ENCODE peak calls at places on chromosome 9, in seven cellular contexts. R, Y, T, S, C, G and B are unnamed samples.

GRCh38 chr9:8845376-8845775 is 1045.8 kb upstream of the DMAC1 start:
- DNase-seq in R (no peak), Y (peak), C (no peak), S (no peak), G (no peak), T (no peak), B (no peak)

GRCh38 chr9:116900543-116900942 is 213.4 kb downstream of the TRIM32 start:
- DNase-seq in T (no peak), Y (no peak), S (no peak), C (no peak), R (no peak), G (no peak), B (no peak)

GRCh38 chr9:37157978-37158377 is 37.6 kb downstream of the ZCCHC7 start:
- DNase-seq in Y (no peak), S (no peak), R (no peak), T (no peak), C (no peak), G (no peak), B (no peak)

GRCh38 chr9:16726718-16727451 is 143.6 kb downstream of the BNC2 start:
- DNase-seq in G (no peak), S (no peak), R (no peak), Y (peak), T (no peak), C (peak), B (peak)

GRCh38 chr9:104993291-104993963 is 65.5 kb upstream of the ABCA1 start:
- DNase-seq in Y (peak), T (no peak), R (no peak), G (no peak), C (no peak), S (no peak), B (peak)

GRCh38 chr9:124286292-124286931 is 28.7 kb downstream of the NEK6 start:
- DNase-seq in C (no peak), Y (no peak), T (peak), G (peak), S (no peak), R (no peak), B (peak)

GRCh38 chr9:91034521-91034920 is 232.9 kb downstream of the SYK start:
- DNase-seq in R (no peak), S (no peak), Y (no peak), G (no peak), T (no peak), C (no peak), B (no peak)

GRCh38 chr9:128845186-128845931 is 15.8 kb upstream of the SPOUT1 start:
- DNase-seq in C (peak), T (peak), Y (no peak), G (no peak), S (no peak), R (no peak), B (no peak)

GRCh38 chr9:129656795-129657390 is 8.6 kb upstream of the PRRX2 start:
- DNase-seq in T (no peak), R (no peak), G (no peak), S (no peak), C (peak), Y (no peak), B (peak)

GRCh38 chr9:73437758-73438157 is 286.1 kb downstream of the ANXA1 start:
- DNase-seq in Y (no peak), S (no peak), T (no peak), R (no peak), G (no peak), C (no peak), B (no peak)

GRCh38 chr9:3480353-3480655 is 45.5 kb downstream of the RFX3 start:
- DNase-seq in G (no peak), Y (no peak), R (no peak), S (no peak), C (no peak), T (no peak), B (no peak)

GRCh38 chr9:127846451-127847154 is 7.9 kb downstream of the ENG start:
- DNase-seq in Y (peak), G (no peak), C (no peak), S (no peak), T (no peak), R (no peak), B (no peak)

GRCh38 chr9:127138444-127138843 is 16.0 kb upstream of the ANGPTL2 start:
- DNase-seq in Y (no peak), G (no peak), R (no peak), S (no peak), C (no peak), T (no peak), B (no peak)

GRCh38 chr9:131676431-131676972 is 63.4 kb downstream of the RAPGEF1 start:
- DNase-seq in S (peak), R (no peak), T (no peak), C (no peak), G (peak), Y (no peak), B (no peak)

GRCh38 chr9:24698864-24699518 is 153.3 kb upstream of the IZUMO3 start:
- DNase-seq in G (no peak), T (peak), C (peak), S (no peak), Y (no peak), R (no peak), B (no peak)

GRCh38 chr9:130519927-130520326 is 59.5 kb upstream of the FUBP3 start:
- DNase-seq in S (no peak), R (no peak), G (no peak), Y (no peak), T (no peak), C (no peak), B (no peak)

GRCh38 chr9:76045217-76045616 is 154.7 kb downstream of the PCSK5 start:
- DNase-seq in C (no peak), G (no peak), S (no peak), T (no peak), R (no peak), Y (no peak), B (no peak)

GRCh38 chr9:27337833-27338526 is 41.0 kb upstream of the EQTN start:
- DNase-seq in S (no peak), Y (no peak), C (no peak), R (no peak), T (peak), G (no peak), B (no peak)

GRCh38 chr9:81629440-81629839 is 59.9 kb downstream of the TLE1 start:
- DNase-seq in S (no peak), R (no peak), C (no peak), Y (no peak), T (peak), G (no peak), B (no peak)

GRCh38 chr9:15873573-15874177 is 320.8 kb downstream of the CCDC171 start:
- DNase-seq in S (no peak), G (no peak), T (peak), Y (no peak), C (peak), R (no peak), B (peak)

GRCh38 chr9:128731691-128732090 is 7.8 kb upstream of the ZDHHC12 start:
- DNase-seq in S (no peak), G (no peak), R (no peak), T (no peak), Y (no peak), C (no peak), B (no peak)

GRCh38 chr9:99824378-99825157 is 2.9 kb downstream of the NR4A3 start:
- DNase-seq in Y (no peak), S (peak), T (no peak), G (peak), R (no peak), C (peak), B (peak)

GRCh38 chr9:116190997-116191396 is 37.4 kb downstream of the PAPPA start:
- DNase-seq in Y (no peak), C (peak), S (no peak), T (no peak), G (no peak), R (no peak), B (peak)

GRCh38 chr9:129697111-129697955 is 31.9 kb downstream of the PRRX2 start:
- DNase-seq in Y (peak), C (peak), R (no peak), S (no peak), G (peak), T (no peak), B (peak)

GRCh38 chr9:97647996-97648395 is 14.4 kb downstream of the NCBP1 start:
- DNase-seq in Y (no peak), G (no peak), T (no peak), S (no peak), R (no peak), C (no peak), B (no peak)

GRCh38 chr9:92965759-92966517 is 18.6 kb downstream of the FGD3 start:
- DNase-seq in T (no peak), Y (no peak), S (peak), R (no peak), C (no peak), G (no peak), B (no peak)

GRCh38 chr9:127936347-127936852 is 1.3 kb downstream of the DPM2 start:
- DNase-seq in G (no peak), S (no peak), C (no peak), Y (no peak), T (no peak), R (no peak), B (no peak)

GRCh38 chr9:120860083-120860482 is 16.9 kb downstream of the PHF19 start:
- DNase-seq in G (no peak), R (no peak), Y (no peak), S (no peak), T (no peak), C (no peak), B (no peak)

GRCh38 chr9:72217306-72217842 is 68.1 kb downstream of the GDA start:
- DNase-seq in R (no peak), C (no peak), S (no peak), T (peak), Y (no peak), G (no peak), B (no peak)

GRCh38 chr9:76135902-76136301 is 245.4 kb downstream of the PCSK5 start:
- DNase-seq in Y (no peak), C (no peak), T (no peak), G (no peak), S (no peak), R (no peak), B (no peak)